ENCODE peak calls at places on chromosomes 5 and 9, in ten cellular contexts. One of them, this sample, is unnamed.

GRCh38 chr5:14038341-14038959 is 94.0 kb upstream of the DNAH5 start:
- DNase-seq in fibroblast of the aortic adventitia: peak
- DNase-seq in Peyer's patch: no peak
- DNase-seq in activated CD8-positive, alpha-beta T cell treated with anti-CD3 and anti-CD28 coated beads for 36 hours: no peak
- DNase-seq in Panc1: peak
- DNase-seq in epithelial cell of proximal tubule: no peak
- DNase-seq in WERI-Rb-1: no peak
- DNase-seq in mesothelial cell of epicardium: no peak
- DNase-seq in CD8-positive, alpha-beta T cell: no peak
- DNase-seq in GM12865: no peak
- DNase-seq in this sample: no peak

GRCh38 chr9:125580701-125581286 is 126.2 kb downstream of the MAPKAP1 start:
- DNase-seq in mesothelial cell of epicardium: no peak
- DNase-seq in activated CD8-positive, alpha-beta T cell treated with anti-CD3 and anti-CD28 coated beads for 36 hours: no peak
- DNase-seq in CD8-positive, alpha-beta T cell: no peak
- DNase-seq in GM12865: no peak
- DNase-seq in epithelial cell of proximal tubule: no peak
- DNase-seq in WERI-Rb-1: no peak
- DNase-seq in Panc1: no peak
- DNase-seq in Peyer's patch: no peak
- DNase-seq in fibroblast of the aortic adventitia: no peak
- DNase-seq in this sample: no peak

GRCh38 chr9:76646249-76646648 is 118.0 kb upstream of the PCA3 start:
- DNase-seq in WERI-Rb-1: no peak
- DNase-seq in GM12865: no peak
- DNase-seq in fibroblast of the aortic adventitia: peak
- DNase-seq in Peyer's patch: no peak
- DNase-seq in activated CD8-positive, alpha-beta T cell treated with anti-CD3 and anti-CD28 coated beads for 36 hours: no peak
- DNase-seq in Panc1: no peak
- DNase-seq in mesothelial cell of epicardium: no peak
- DNase-seq in CD8-positive, alpha-beta T cell: no peak
- DNase-seq in epithelial cell of proximal tubule: no peak
- DNase-seq in this sample: no peak

GRCh38 chr5:112694853-112695709 is 42.6 kb upstream of the APC start:
- DNase-seq in Peyer's patch: no peak
- DNase-seq in epithelial cell of proximal tubule: no peak
- DNase-seq in WERI-Rb-1: no peak
- DNase-seq in GM12865: no peak
- DNase-seq in CD8-positive, alpha-beta T cell: no peak
- DNase-seq in activated CD8-positive, alpha-beta T cell treated with anti-CD3 and anti-CD28 coated beads for 36 hours: no peak
- DNase-seq in Panc1: no peak
- DNase-seq in mesothelial cell of epicardium: no peak
- DNase-seq in fibroblast of the aortic adventitia: peak
- DNase-seq in this sample: no peak

GRCh38 chr5:160548949-160549665 is 127.5 kb downstream of the PTTG1 start:
- DNase-seq in WERI-Rb-1: no peak
- DNase-seq in activated CD8-positive, alpha-beta T cell treated with anti-CD3 and anti-CD28 coated beads for 36 hours: no peak
- DNase-seq in fibroblast of the aortic adventitia: peak
- DNase-seq in Panc1: no peak
- DNase-seq in Peyer's patch: no peak
- DNase-seq in CD8-positive, alpha-beta T cell: no peak
- DNase-seq in GM12865: no peak
- DNase-seq in mesothelial cell of epicardium: no peak
- DNase-seq in epithelial cell of proximal tubule: peak
- DNase-seq in this sample: no peak

GRCh38 chr9:20838218-20838617 is 154.2 kb downstream of the FOCAD start:
- DNase-seq in mesothelial cell of epicardium: no peak
- DNase-seq in Panc1: no peak
- DNase-seq in activated CD8-positive, alpha-beta T cell treated with anti-CD3 and anti-CD28 coated beads for 36 hours: no peak
- DNase-seq in Peyer's patch: no peak
- DNase-seq in GM12865: no peak
- DNase-seq in fibroblast of the aortic adventitia: no peak
- DNase-seq in CD8-positive, alpha-beta T cell: no peak
- DNase-seq in WERI-Rb-1: no peak
- DNase-seq in epithelial cell of proximal tubule: peak
- DNase-seq in this sample: no peak

GRCh38 chr9:93600504-93600903 is 24.1 kb downstream of the PHF2 start:
- DNase-seq in mesothelial cell of epicardium: peak
- DNase-seq in Panc1: no peak
- DNase-seq in CD8-positive, alpha-beta T cell: peak
- DNase-seq in WERI-Rb-1: peak
- DNase-seq in epithelial cell of proximal tubule: no peak
- DNase-seq in Peyer's patch: no peak
- DNase-seq in activated CD8-positive, alpha-beta T cell treated with anti-CD3 and anti-CD28 coated beads for 36 hours: no peak
- DNase-seq in GM12865: peak
- DNase-seq in fibroblast of the aortic adventitia: no peak
- DNase-seq in this sample: no peak

GRCh38 chr5:6117212-6117611 is 261.1 kb downstream of the MED10 start:
- DNase-seq in mesothelial cell of epicardium: no peak
- DNase-seq in GM12865: no peak
- DNase-seq in Peyer's patch: no peak
- DNase-seq in Panc1: no peak
- DNase-seq in CD8-positive, alpha-beta T cell: no peak
- DNase-seq in fibroblast of the aortic adventitia: no peak
- DNase-seq in activated CD8-positive, alpha-beta T cell treated with anti-CD3 and anti-CD28 coated beads for 36 hours: no peak
- DNase-seq in epithelial cell of proximal tubule: no peak
- DNase-seq in WERI-Rb-1: no peak
- DNase-seq in this sample: no peak

GRCh38 chr5:95962785-95963184 is 1.1 kb upstream of the ELL2 start:
- DNase-seq in WERI-Rb-1: peak
- DNase-seq in fibroblast of the aortic adventitia: no peak
- DNase-seq in CD8-positive, alpha-beta T cell: no peak
- DNase-seq in GM12865: no peak
- DNase-seq in mesothelial cell of epicardium: no peak
- DNase-seq in activated CD8-positive, alpha-beta T cell treated with anti-CD3 and anti-CD28 coated beads for 36 hours: peak
- DNase-seq in epithelial cell of proximal tubule: no peak
- DNase-seq in Peyer's patch: no peak
- DNase-seq in Panc1: peak
- DNase-seq in this sample: no peak

GRCh38 chr5:112065818-112066217 is 308.8 kb upstream of the NREP start:
- DNase-seq in WERI-Rb-1: no peak
- DNase-seq in mesothelial cell of epicardium: no peak
- DNase-seq in CD8-positive, alpha-beta T cell: no peak
- DNase-seq in activated CD8-positive, alpha-beta T cell treated with anti-CD3 and anti-CD28 coated beads for 36 hours: no peak
- DNase-seq in Peyer's patch: no peak
- DNase-seq in Panc1: no peak
- DNase-seq in epithelial cell of proximal tubule: no peak
- DNase-seq in GM12865: no peak
- DNase-seq in fibroblast of the aortic adventitia: no peak
- DNase-seq in this sample: no peak

GRCh38 chr5:140038373-140038957 is 4.6 kb downstream of the NRG2 start:
- DNase-seq in activated CD8-positive, alpha-beta T cell treated with anti-CD3 and anti-CD28 coated beads for 36 hours: no peak
- DNase-seq in Panc1: peak
- DNase-seq in fibroblast of the aortic adventitia: peak
- DNase-seq in GM12865: peak
- DNase-seq in epithelial cell of proximal tubule: no peak
- DNase-seq in mesothelial cell of epicardium: no peak
- DNase-seq in WERI-Rb-1: no peak
- DNase-seq in CD8-positive, alpha-beta T cell: no peak
- DNase-seq in Peyer's patch: no peak
- DNase-seq in this sample: peak

GRCh38 chr9:113737414-113738271 is 138.5 kb upstream of the ZNF618 start:
- DNase-seq in WERI-Rb-1: peak
- DNase-seq in fibroblast of the aortic adventitia: peak
- DNase-seq in epithelial cell of proximal tubule: no peak
- DNase-seq in GM12865: peak
- DNase-seq in CD8-positive, alpha-beta T cell: no peak
- DNase-seq in activated CD8-positive, alpha-beta T cell treated with anti-CD3 and anti-CD28 coated beads for 36 hours: peak
- DNase-seq in Peyer's patch: no peak
- DNase-seq in Panc1: peak
- DNase-seq in mesothelial cell of epicardium: peak
- DNase-seq in this sample: peak

GRCh38 chr5:96997265-96997859 is 61.5 kb downstream of the LNPEP start:
- DNase-seq in WERI-Rb-1: peak
- DNase-seq in epithelial cell of proximal tubule: peak
- DNase-seq in mesothelial cell of epicardium: no peak
- DNase-seq in activated CD8-positive, alpha-beta T cell treated with anti-CD3 and anti-CD28 coated beads for 36 hours: peak
- DNase-seq in GM12865: peak
- DNase-seq in fibroblast of the aortic adventitia: peak
- DNase-seq in Peyer's patch: no peak
- DNase-seq in CD8-positive, alpha-beta T cell: peak
- DNase-seq in Panc1: peak
- DNase-seq in this sample: peak

GRCh38 chr9:136082496-136083361 is 12.4 kb downstream of the NACC2 start:
- DNase-seq in epithelial cell of proximal tubule: no peak
- DNase-seq in Panc1: no peak
- DNase-seq in GM12865: no peak
- DNase-seq in CD8-positive, alpha-beta T cell: peak
- DNase-seq in mesothelial cell of epicardium: no peak
- DNase-seq in fibroblast of the aortic adventitia: no peak
- DNase-seq in Peyer's patch: no peak
- DNase-seq in WERI-Rb-1: no peak
- DNase-seq in activated CD8-positive, alpha-beta T cell treated with anti-CD3 and anti-CD28 coated beads for 36 hours: no peak
- DNase-seq in this sample: no peak

DNA sequence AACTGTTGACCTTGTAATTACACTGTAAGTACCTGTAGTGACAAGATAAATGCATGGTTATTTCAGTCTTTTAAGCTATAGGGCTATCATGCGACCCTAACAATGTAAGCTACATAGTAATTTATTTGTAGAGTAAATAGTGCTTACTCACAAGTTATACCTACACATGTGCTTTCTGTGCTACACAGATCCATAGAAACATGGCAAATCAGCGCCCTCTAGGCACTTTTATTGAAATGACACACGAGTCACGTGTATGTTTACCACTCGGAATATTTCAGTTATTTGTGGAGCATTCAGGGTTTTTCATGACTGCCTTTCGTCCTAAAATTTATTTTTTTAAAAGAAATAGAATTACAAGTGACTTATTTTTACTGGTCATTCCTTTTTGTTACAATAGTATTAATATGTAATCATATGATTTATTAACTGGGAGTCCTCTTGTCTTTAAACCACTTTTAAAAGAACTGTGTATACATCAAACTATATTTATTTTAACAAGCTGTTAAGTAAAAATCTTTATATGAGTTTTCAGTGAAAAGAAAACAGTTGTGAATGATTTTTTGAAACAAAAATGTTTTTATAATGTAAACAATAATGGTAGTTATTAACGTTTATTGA is 1242.3 kb upstream of the WWC1 start:
- DNase-seq in Peyer's patch: no peak
- DNase-seq in fibroblast of the aortic adventitia: peak
- DNase-seq in CD8-positive, alpha-beta T cell: no peak
- DNase-seq in Panc1: peak
- DNase-seq in GM12865: peak
- DNase-seq in WERI-Rb-1: peak
- DNase-seq in mesothelial cell of epicardium: no peak
- DNase-seq in epithelial cell of proximal tubule: peak
- DNase-seq in activated CD8-positive, alpha-beta T cell treated with anti-CD3 and anti-CD28 coated beads for 36 hours: peak
- DNase-seq in this sample: peak
- TF ChIP-seq CTCF in Peyer's patch: peak
- TF ChIP-seq CTCF in fibroblast of the aortic adventitia: no peak
- TF ChIP-seq CTCF in CD8-positive, alpha-beta T cell: no peak
- TF ChIP-seq CTCF in Panc1: peak
- TF ChIP-seq CTCF in GM12865: peak
- TF ChIP-seq CTCF in WERI-Rb-1: peak
- TF ChIP-seq CTCF in mesothelial cell of epicardium: peak
- TF ChIP-seq CTCF in epithelial cell of proximal tubule: peak
- TF ChIP-seq CTCF in activated CD8-positive, alpha-beta T cell treated with anti-CD3 and anti-CD28 coated beads for 36 hours: peak
- TF ChIP-seq CTCF in this sample: peak

GRCh38 chr5:124909734-124910133 is 163.3 kb upstream of the ZNF608 start:
- DNase-seq in epithelial cell of proximal tubule: no peak
- DNase-seq in CD8-positive, alpha-beta T cell: no peak
- DNase-seq in Peyer's patch: no peak
- DNase-seq in Panc1: no peak
- DNase-seq in mesothelial cell of epicardium: no peak
- DNase-seq in fibroblast of the aortic adventitia: no peak
- DNase-seq in activated CD8-positive, alpha-beta T cell treated with anti-CD3 and anti-CD28 coated beads for 36 hours: no peak
- DNase-seq in WERI-Rb-1: no peak
- DNase-seq in GM12865: no peak
- DNase-seq in this sample: no peak
- TF ChIP-seq CTCF in epithelial cell of proximal tubule: no peak
- TF ChIP-seq CTCF in CD8-positive, alpha-beta T cell: no peak
- TF ChIP-seq CTCF in Peyer's patch: no peak
- TF ChIP-seq CTCF in Panc1: no peak
- TF ChIP-seq CTCF in mesothelial cell of epicardium: no peak
- TF ChIP-seq CTCF in fibroblast of the aortic adventitia: no peak
- TF ChIP-seq CTCF in activated CD8-positive, alpha-beta T cell treated with anti-CD3 and anti-CD28 coated beads for 36 hours: no peak
- TF ChIP-seq CTCF in WERI-Rb-1: no peak
- TF ChIP-seq CTCF in GM12865: no peak
- TF ChIP-seq CTCF in this sample: no peak

GRCh38 chr5:126455728-126456127 is 32.5 kb downstream of the GRAMD2B start:
- DNase-seq in epithelial cell of proximal tubule: no peak
- DNase-seq in mesothelial cell of epicardium: no peak
- DNase-seq in fibroblast of the aortic adventitia: no peak
- DNase-seq in GM12865: no peak
- DNase-seq in activated CD8-positive, alpha-beta T cell treated with anti-CD3 and anti-CD28 coated beads for 36 hours: no peak
- DNase-seq in Peyer's patch: no peak
- DNase-seq in Panc1: no peak
- DNase-seq in CD8-positive, alpha-beta T cell: no peak
- DNase-seq in WERI-Rb-1: no peak
- DNase-seq in this sample: no peak
- TF ChIP-seq CTCF in epithelial cell of proximal tubule: no peak
- TF ChIP-seq CTCF in mesothelial cell of epicardium: no peak
- TF ChIP-seq CTCF in fibroblast of the aortic adventitia: no peak
- TF ChIP-seq CTCF in GM12865: no peak
- TF ChIP-seq CTCF in activated CD8-positive, alpha-beta T cell treated with anti-CD3 and anti-CD28 coated beads for 36 hours: no peak
- TF ChIP-seq CTCF in Peyer's patch: no peak
- TF ChIP-seq CTCF in Panc1: no peak
- TF ChIP-seq CTCF in CD8-positive, alpha-beta T cell: no peak
- TF ChIP-seq CTCF in WERI-Rb-1: no peak
- TF ChIP-seq CTCF in this sample: no peak

DNA sequence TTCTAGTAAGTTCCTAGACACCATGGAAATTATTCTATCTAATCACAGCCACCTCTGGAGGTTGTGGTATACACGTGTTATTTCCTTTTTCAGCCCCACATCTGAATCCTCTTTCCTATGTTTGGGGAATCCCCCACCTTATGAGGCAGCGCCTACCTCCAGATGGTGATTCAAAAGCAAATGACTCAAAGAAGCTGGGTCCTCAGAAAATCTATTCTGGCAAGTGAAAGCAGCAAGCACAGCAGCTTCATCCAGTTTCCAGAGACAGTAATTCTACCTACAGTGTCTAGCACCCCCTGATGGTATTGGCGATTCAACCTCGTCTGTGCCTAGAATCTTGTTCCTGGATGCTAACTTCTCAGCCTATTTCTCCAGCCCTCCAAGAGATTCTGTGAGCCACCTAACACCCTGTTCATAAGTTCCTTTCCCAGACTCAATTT is 43.0 kb downstream of the STRBP start:
- DNase-seq in fibroblast of the aortic adventitia: peak
- DNase-seq in Panc1: peak
- DNase-seq in CD8-positive, alpha-beta T cell: peak
- DNase-seq in activated CD8-positive, alpha-beta T cell treated with anti-CD3 and anti-CD28 coated beads for 36 hours: peak
- DNase-seq in GM12865: peak
- DNase-seq in mesothelial cell of epicardium: no peak
- DNase-seq in epithelial cell of proximal tubule: peak
- DNase-seq in WERI-Rb-1: peak
- DNase-seq in Peyer's patch: peak
- DNase-seq in this sample: peak
- TF ChIP-seq CTCF in fibroblast of the aortic adventitia: peak
- TF ChIP-seq CTCF in Panc1: peak
- TF ChIP-seq CTCF in CD8-positive, alpha-beta T cell: peak
- TF ChIP-seq CTCF in activated CD8-positive, alpha-beta T cell treated with anti-CD3 and anti-CD28 coated beads for 36 hours: peak
- TF ChIP-seq CTCF in GM12865: peak
- TF ChIP-seq CTCF in mesothelial cell of epicardium: no peak
- TF ChIP-seq CTCF in epithelial cell of proximal tubule: peak
- TF ChIP-seq CTCF in WERI-Rb-1: peak
- TF ChIP-seq CTCF in Peyer's patch: peak
- TF ChIP-seq CTCF in this sample: peak